ENCODE peak calls at places on chromosomes 6 and 20, in four cellular contexts. One of them, this sample, is unnamed.

GRCh38 chr20:47664744-47665143 is 120.5 kb downstream of the SULF2 start:
- DNase-seq in right atrium auricular region: no peak
- DNase-seq in GM06990: no peak
- DNase-seq in WTC11: no peak
- DNase-seq in this sample: no peak

GRCh38 chr20:7691647-7692046 is 248.6 kb downstream of the HAO1 start:
- DNase-seq in right atrium auricular region: no peak
- DNase-seq in GM06990: no peak
- DNase-seq in WTC11: no peak
- DNase-seq in this sample: no peak

GRCh38 chr20:23412026-23412425 is 9.3 kb downstream of the NAPB start:
- DNase-seq in right atrium auricular region: no peak
- DNase-seq in GM06990: no peak
- DNase-seq in WTC11: no peak
- DNase-seq in this sample: no peak

GRCh38 chr6:157763129-157763893 is 59.7 kb upstream of the SNX9 start:
- DNase-seq in right atrium auricular region: no peak
- DNase-seq in GM06990: no peak
- DNase-seq in WTC11: peak; percentile 79
- DNase-seq in this sample: no peak

GRCh38 chr6:116385462-116385807 is 14.7 kb downstream of the DSE start:
- DNase-seq in right atrium auricular region: no peak
- DNase-seq in GM06990: no peak
- DNase-seq in WTC11: no peak
- DNase-seq in this sample: no peak

GRCh38 chr6:18183736-18184135 is 28.5 kb downstream of the KDM1B start:
- DNase-seq in right atrium auricular region: no peak
- DNase-seq in GM06990: no peak
- DNase-seq in WTC11: no peak
- DNase-seq in this sample: no peak

GRCh38 chr20:62828051-62828450 is 11.2 kb downstream of the COL9A3 start:
- DNase-seq in right atrium auricular region: no peak
- DNase-seq in GM06990: no peak
- DNase-seq in WTC11: no peak
- DNase-seq in this sample: no peak

GRCh38 chr6:168314948-168315347 is 4.6 kb downstream of the DACT2 start:
- DNase-seq in right atrium auricular region: no peak
- DNase-seq in GM06990: no peak
- DNase-seq in WTC11: no peak
- DNase-seq in this sample: no peak

GRCh38 chr6:162074641-162075040 is 652.9 kb downstream of the PRKN start:
- DNase-seq in right atrium auricular region: no peak
- DNase-seq in GM06990: no peak
- DNase-seq in WTC11: no peak
- DNase-seq in this sample: no peak

GRCh38 chr6:133548409-133548808 is 307.3 kb downstream of the EYA4 start:
- DNase-seq in right atrium auricular region: no peak
- DNase-seq in GM06990: no peak
- DNase-seq in WTC11: no peak
- DNase-seq in this sample: no peak

GRCh38 chr6:155014137-155014536 is 19.0 kb downstream of the TIAM2 start:
- DNase-seq in right atrium auricular region: no peak
- DNase-seq in GM06990: no peak
- DNase-seq in WTC11: no peak
- DNase-seq in this sample: no peak

GRCh38 chr6:15389759-15390723 is 144.2 kb downstream of the JARID2 start:
- DNase-seq in right atrium auricular region: no peak
- DNase-seq in GM06990: peak; percentile 43
- DNase-seq in WTC11: peak; percentile 39
- DNase-seq in this sample: peak; percentile 60

GRCh38 chr6:27133281-27134227 is 113.9 kb upstream of the PRSS16 start:
- DNase-seq in right atrium auricular region: peak; percentile 72
- DNase-seq in GM06990: peak; percentile 91
- DNase-seq in WTC11: peak; percentile 74
- DNase-seq in this sample: peak; percentile 34

GRCh38 chr6:132730560-132730959 is 16.7 kb upstream of the VNN1 start:
- DNase-seq in right atrium auricular region: no peak
- DNase-seq in GM06990: no peak
- DNase-seq in WTC11: no peak
- DNase-seq in this sample: no peak

GRCh38 chr20:8670207-8670899 is 398.5 kb upstream of the PLCB4 start:
- DNase-seq in right atrium auricular region: no peak
- DNase-seq in GM06990: no peak
- DNase-seq in WTC11: no peak
- DNase-seq in this sample: no peak

GRCh38 chr6:133129556-133129955 is 111.6 kb upstream of the EYA4 start:
- DNase-seq in right atrium auricular region: no peak
- DNase-seq in GM06990: no peak
- DNase-seq in WTC11: no peak
- DNase-seq in this sample: no peak

GRCh38 chr6:44658571-44658970 is 271.1 kb downstream of the CDC5L start:
- DNase-seq in right atrium auricular region: no peak
- DNase-seq in GM06990: no peak
- DNase-seq in WTC11: no peak
- DNase-seq in this sample: no peak

GRCh38 chr20:63395723-63396122 is 34.6 kb upstream of the CHRNA4 start:
- DNase-seq in right atrium auricular region: no peak
- DNase-seq in GM06990: no peak
- DNase-seq in WTC11: no peak
- DNase-seq in this sample: no peak

GRCh38 chr20:34561661-34562060 is 3.1 kb downstream of the MAP1LC3A start:
- DNase-seq in right atrium auricular region: no peak
- DNase-seq in GM06990: no peak
- DNase-seq in WTC11: no peak
- DNase-seq in this sample: no peak

GRCh38 chr6:704037-704436 is 11.1 kb upstream of the EXOC2 start:
- DNase-seq in right atrium auricular region: no peak
- DNase-seq in GM06990: no peak
- DNase-seq in WTC11: no peak
- DNase-seq in this sample: no peak

GRCh38 chr6:132147530-132148011 is 196.4 kb upstream of the CCN2 start:
- DNase-seq in right atrium auricular region: no peak
- DNase-seq in GM06990: no peak
- DNase-seq in WTC11: no peak
- DNase-seq in this sample: no peak

GRCh38 chr6:157246048-157246630 is 77.2 kb downstream of the TMEM242 start:
- DNase-seq in right atrium auricular region: no peak
- DNase-seq in GM06990: no peak
- DNase-seq in WTC11: no peak
- DNase-seq in this sample: no peak

GRCh38 chr6:62891065-62891647 is 320.1 kb upstream of the FKBP1C start:
- DNase-seq in right atrium auricular region: no peak
- DNase-seq in GM06990: no peak
- DNase-seq in WTC11: no peak
- DNase-seq in this sample: no peak

GRCh38 chr20:64108731-64109389 is 1.5 kb upstream of the NPBWR2 start:
- DNase-seq in right atrium auricular region: no peak
- DNase-seq in GM06990: no peak
- DNase-seq in WTC11: peak; percentile 7
- DNase-seq in this sample: no peak

GRCh38 chr20:33250666-33251065 is 14.9 kb downstream of the BPIFA1 start:
- DNase-seq in right atrium auricular region: no peak
- DNase-seq in GM06990: no peak
- DNase-seq in WTC11: no peak
- DNase-seq in this sample: no peak

GRCh38 chr6:44696099-44696498 is 308.6 kb downstream of the CDC5L start:
- DNase-seq in right atrium auricular region: no peak
- DNase-seq in GM06990: no peak
- DNase-seq in WTC11: no peak
- DNase-seq in this sample: no peak

GRCh38 chr6:168631589-168631988 is 190.6 kb downstream of the SMOC2 start:
- DNase-seq in right atrium auricular region: no peak
- DNase-seq in GM06990: no peak
- DNase-seq in WTC11: no peak
- DNase-seq in this sample: no peak

GRCh38 chr6:86477510-86478166 is 459.7 kb upstream of the HTR1E start:
- DNase-seq in right atrium auricular region: no peak
- DNase-seq in GM06990: no peak
- DNase-seq in WTC11: peak; percentile 14
- DNase-seq in this sample: no peak

GRCh38 chr6:8525370-8525769 is 90.0 kb upstream of the SLC35B3 start:
- DNase-seq in right atrium auricular region: no peak
- DNase-seq in GM06990: no peak
- DNase-seq in WTC11: no peak
- DNase-seq in this sample: no peak

GRCh38 chr6:29651413-29652197 is 5.3 kb upstream of the MOG start:
- DNase-seq in right atrium auricular region: no peak
- DNase-seq in GM06990: no peak
- DNase-seq in WTC11: no peak
- DNase-seq in this sample: peak; percentile 56

GRCh38 chr6:48904809-48905208 is 558.2 kb downstream of the MMUT start:
- DNase-seq in right atrium auricular region: no peak
- DNase-seq in GM06990: no peak
- DNase-seq in WTC11: no peak
- DNase-seq in this sample: no peak

GRCh38 chr20:63642518-63643247 is 10.5 kb downstream of the STMN3 start:
- DNase-seq in right atrium auricular region: no peak
- DNase-seq in GM06990: no peak
- DNase-seq in WTC11: peak; percentile 44
- DNase-seq in this sample: no peak

GRCh38 chr20:5663396-5663795 is 86.8 kb upstream of the SHLD1 start:
- DNase-seq in right atrium auricular region: no peak
- DNase-seq in GM06990: no peak
- DNase-seq in WTC11: no peak
- DNase-seq in this sample: no peak

GRCh38 chr6:79584332-79584731 is 46.8 kb upstream of the SH3BGRL2 start:
- DNase-seq in right atrium auricular region: no peak
- DNase-seq in GM06990: no peak
- DNase-seq in WTC11: no peak
- DNase-seq in this sample: no peak

GRCh38 chr6:156719395-156719719 is 57.8 kb upstream of the ARID1B start:
- DNase-seq in right atrium auricular region: no peak
- DNase-seq in GM06990: no peak
- DNase-seq in WTC11: no peak
- DNase-seq in this sample: no peak

GRCh38 chr6:14770572-14770971 is 475.3 kb upstream of the JARID2 start:
- DNase-seq in right atrium auricular region: no peak
- DNase-seq in GM06990: no peak
- DNase-seq in WTC11: no peak
- DNase-seq in this sample: no peak

DNA sequence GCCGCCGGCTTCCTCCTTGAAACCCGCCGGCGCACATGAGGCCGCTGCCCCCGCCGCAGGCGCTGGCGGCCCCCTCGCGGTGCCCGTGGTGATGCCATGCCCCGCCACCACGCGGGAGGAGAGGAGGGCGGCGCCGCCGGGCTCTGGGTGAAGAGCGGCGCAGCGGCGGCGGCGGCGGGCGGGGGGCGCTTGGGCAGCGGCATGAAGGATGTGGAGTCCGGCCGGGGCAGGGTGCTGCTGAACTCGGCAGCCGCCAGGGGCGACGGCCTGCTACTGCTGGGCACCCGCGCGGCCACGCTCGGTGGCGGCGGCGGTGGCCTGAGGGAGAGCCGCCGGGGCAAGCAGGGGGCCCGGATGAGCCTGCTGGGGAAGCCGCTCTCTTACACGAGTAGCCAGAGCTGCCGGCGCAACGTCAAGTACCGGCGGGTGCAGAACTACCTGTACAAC is 253 bp downstream of the KCNQ5 start:
- DNase-seq in right atrium auricular region: no peak
- DNase-seq in GM06990: peak; percentile 76
- DNase-seq in WTC11: peak; percentile 52
- DNase-seq in this sample: peak; percentile 64
- TF ChIP-seq CTCF in right atrium auricular region: no peak
- TF ChIP-seq CTCF in GM06990: no peak
- TF ChIP-seq CTCF in WTC11: no peak
- TF ChIP-seq CTCF in this sample: peak; percentile 32

GRCh38 chr20:49045440-49046086 is 549 bp upstream of the CSE1L start:
- DNase-seq in right atrium auricular region: peak; percentile 64
- DNase-seq in GM06990: no peak
- DNase-seq in WTC11: peak; percentile 15
- DNase-seq in this sample: peak; percentile 22

GRCh38 chr20:49043000-49043399 is 3.1 kb upstream of the CSE1L start:
- DNase-seq in right atrium auricular region: peak; percentile 30
- DNase-seq in GM06990: no peak
- DNase-seq in WTC11: no peak
- DNase-seq in this sample: no peak

GRCh38 chr20:49046087-49046900 is at the start of gene CSE1L:
- DNase-seq in right atrium auricular region: peak; percentile 98
- DNase-seq in GM06990: peak; percentile 96
- DNase-seq in WTC11: peak; percentile 92
- DNase-seq in this sample: peak; percentile 97
- TF ChIP-seq CTCF in right atrium auricular region: no peak
- TF ChIP-seq CTCF in GM06990: no peak
- TF ChIP-seq CTCF in WTC11: no peak
- TF ChIP-seq CTCF in this sample: no peak

GRCh38 chr6:41071923-41072835 is at the start of gene OARD1:
- DNase-seq in right atrium auricular region: peak; percentile 100
- DNase-seq in GM06990: peak; percentile 99
- DNase-seq in WTC11: peak; percentile 96
- DNase-seq in this sample: peak; percentile 96
- TF ChIP-seq CTCF in right atrium auricular region: no peak
- TF ChIP-seq CTCF in GM06990: no peak
- TF ChIP-seq CTCF in WTC11: no peak
- TF ChIP-seq CTCF in this sample: no peak

GRCh38 chr20:764255-764654 is 4.0 kb downstream of the SLC52A3 start:
- DNase-seq in right atrium auricular region: no peak
- DNase-seq in GM06990: no peak
- DNase-seq in WTC11: no peak
- DNase-seq in this sample: no peak

GRCh38 chr20:770691-771090 is 2.4 kb upstream of the SLC52A3 start:
- DNase-seq in right atrium auricular region: no peak
- DNase-seq in GM06990: no peak
- DNase-seq in WTC11: no peak
- DNase-seq in this sample: no peak

GRCh38 chr20:766906-767305 is 1.4 kb downstream of the SLC52A3 start:
- DNase-seq in right atrium auricular region: no peak
- DNase-seq in GM06990: no peak
- DNase-seq in WTC11: no peak
- DNase-seq in this sample: no peak

GRCh38 chr20:771741-772464 is 3.6 kb upstream of the SLC52A3 start:
- DNase-seq in right atrium auricular region: no peak
- DNase-seq in GM06990: no peak
- DNase-seq in WTC11: no peak
- DNase-seq in this sample: no peak

GRCh38 chr20:768426-768978 is at the start of gene SLC52A3:
- DNase-seq in right atrium auricular region: no peak
- DNase-seq in GM06990: no peak
- DNase-seq in WTC11: peak; percentile 73
- DNase-seq in this sample: no peak
- TF ChIP-seq CTCF in right atrium auricular region: no peak
- TF ChIP-seq CTCF in GM06990: no peak
- TF ChIP-seq CTCF in WTC11: no peak
- TF ChIP-seq CTCF in this sample: no peak

GRCh38 chr20:3352203-3352602 is 55.3 kb downstream of the DNAAF9 start:
- DNase-seq in right atrium auricular region: no peak
- DNase-seq in GM06990: no peak
- DNase-seq in WTC11: no peak
- DNase-seq in this sample: no peak
- TF ChIP-seq CTCF in right atrium auricular region: no peak
- TF ChIP-seq CTCF in GM06990: no peak
- TF ChIP-seq CTCF in WTC11: no peak
- TF ChIP-seq CTCF in this sample: no peak

GRCh38 chr6:73285674-73286283 is 22.8 kb upstream of the KHDC1 start:
- DNase-seq in right atrium auricular region: no peak
- DNase-seq in GM06990: no peak
- DNase-seq in WTC11: no peak
- DNase-seq in this sample: no peak
- TF ChIP-seq CTCF in right atrium auricular region: peak; percentile 18
- TF ChIP-seq CTCF in GM06990: peak; percentile 25
- TF ChIP-seq CTCF in WTC11: no peak
- TF ChIP-seq CTCF in this sample: peak; percentile 39